ENCODE peak calls at places on chromosomes 1 and 21, in four cellular contexts. One of them, this sample, is unnamed.

GRCh38 chr1:20603473-20604464 is 14.9 kb downstream of the CDA start:
- DNase-seq in mesendoderm: no peak
- DNase-seq in IMR-90: peak
- DNase-seq in H1: no peak
- DNase-seq in this sample: no peak

GRCh38 chr1:183291802-183292515 is 105.9 kb downstream of the LAMC2 start:
- DNase-seq in H1: peak
- DNase-seq in IMR-90: peak
- DNase-seq in mesendoderm: peak
- DNase-seq in this sample: no peak

GRCh38 chr1:230566481-230566880 is 75.8 kb upstream of the COG2 start:
- DNase-seq in mesendoderm: no peak
- DNase-seq in IMR-90: no peak
- DNase-seq in H1: no peak
- DNase-seq in this sample: no peak

GRCh38 chr21:28294046-28294445 is 698.6 kb downstream of the LTN1 start:
- DNase-seq in mesendoderm: no peak
- DNase-seq in H1: no peak
- DNase-seq in IMR-90: peak
- DNase-seq in this sample: no peak

GRCh38 chr1:241622708-241623107 is 17.5 kb downstream of the CHML start:
- DNase-seq in H1: no peak
- DNase-seq in IMR-90: no peak
- DNase-seq in mesendoderm: no peak
- DNase-seq in this sample: no peak

GRCh38 chr1:99768525-99769382 is 2.3 kb upstream of the FRRS1 start:
- DNase-seq in mesendoderm: no peak
- DNase-seq in IMR-90: peak
- DNase-seq in H1: no peak
- DNase-seq in this sample: no peak

GRCh38 chr1:51372561-51372960 is 42.2 kb upstream of the TTC39A start:
- DNase-seq in IMR-90: no peak
- DNase-seq in H1: no peak
- DNase-seq in mesendoderm: peak
- DNase-seq in this sample: no peak

GRCh38 chr1:179366093-179366800 is 476 bp downstream of the AXDND1 start:
- DNase-seq in IMR-90: peak
- DNase-seq in H1: peak
- DNase-seq in mesendoderm: no peak
- DNase-seq in this sample: no peak

GRCh38 chr1:6572653-6573383 is 7.0 kb upstream of the ZBTB48 start:
- DNase-seq in mesendoderm: no peak
- DNase-seq in IMR-90: no peak
- DNase-seq in H1: no peak
- DNase-seq in this sample: no peak

GRCh38 chr21:25934771-25935224 is 200.0 kb downstream of the GABPA start:
- DNase-seq in H1: no peak
- DNase-seq in mesendoderm: peak
- DNase-seq in IMR-90: peak
- DNase-seq in this sample: no peak

GRCh38 chr1:107941123-107941522 is 23.9 kb downstream of the VAV3 start:
- DNase-seq in H1: no peak
- DNase-seq in IMR-90: no peak
- DNase-seq in mesendoderm: no peak
- DNase-seq in this sample: no peak

GRCh38 chr1:27551953-27552312 is 52.0 kb downstream of the AHDC1 start:
- DNase-seq in H1: no peak
- DNase-seq in mesendoderm: no peak
- DNase-seq in IMR-90: no peak
- DNase-seq in this sample: no peak

GRCh38 chr21:14541840-14542495 is 4.1 kb downstream of the SAMSN1 start:
- DNase-seq in IMR-90: no peak
- DNase-seq in H1: no peak
- DNase-seq in mesendoderm: no peak
- DNase-seq in this sample: no peak

GRCh38 chr1:61220531-61220930 is 138.2 kb downstream of the NFIA start:
- DNase-seq in mesendoderm: no peak
- DNase-seq in H1: no peak
- DNase-seq in IMR-90: no peak
- DNase-seq in this sample: no peak

GRCh38 chr1:39575191-39576015 is 1.2 kb downstream of the PABPC4 start:
- DNase-seq in IMR-90: peak
- DNase-seq in H1: no peak
- DNase-seq in mesendoderm: peak
- DNase-seq in this sample: peak

GRCh38 chr1:82059931-82060330 is 259.2 kb downstream of the ADGRL2 start:
- DNase-seq in IMR-90: no peak
- DNase-seq in mesendoderm: no peak
- DNase-seq in H1: no peak
- DNase-seq in this sample: no peak

GRCh38 chr1:225772323-225772768 is 5.3 kb upstream of the SRP9 start:
- DNase-seq in mesendoderm: peak
- DNase-seq in IMR-90: peak
- DNase-seq in H1: peak
- DNase-seq in this sample: peak

GRCh38 chr1:235317179-235317578 is 10.8 kb downstream of the ARID4B start:
- DNase-seq in H1: no peak
- DNase-seq in mesendoderm: no peak
- DNase-seq in IMR-90: no peak
- DNase-seq in this sample: no peak

GRCh38 chr21:31184462-31184861 is 146.2 kb upstream of the KRTAP19-8 start:
- DNase-seq in mesendoderm: peak
- DNase-seq in H1: no peak
- DNase-seq in IMR-90: no peak
- DNase-seq in this sample: no peak

GRCh38 chr1:33349081-33349759 is 28.3 kb upstream of the A3GALT2 start:
- DNase-seq in mesendoderm: no peak
- DNase-seq in H1: no peak
- DNase-seq in IMR-90: no peak
- DNase-seq in this sample: peak

GRCh38 chr1:234262754-234263105 is 110.5 kb upstream of the COA6 start:
- DNase-seq in H1: no peak
- DNase-seq in IMR-90: peak
- DNase-seq in mesendoderm: no peak
- DNase-seq in this sample: no peak

GRCh38 chr21:33899199-33899598 is 16.4 kb downstream of the ATP5PO start:
- DNase-seq in H1: no peak
- DNase-seq in mesendoderm: no peak
- DNase-seq in IMR-90: peak
- DNase-seq in this sample: no peak

GRCh38 chr1:234760303-234760723 is 150.3 kb upstream of the IRF2BP2 start:
- DNase-seq in H1: no peak
- DNase-seq in IMR-90: no peak
- DNase-seq in mesendoderm: peak
- DNase-seq in this sample: peak

DNA sequence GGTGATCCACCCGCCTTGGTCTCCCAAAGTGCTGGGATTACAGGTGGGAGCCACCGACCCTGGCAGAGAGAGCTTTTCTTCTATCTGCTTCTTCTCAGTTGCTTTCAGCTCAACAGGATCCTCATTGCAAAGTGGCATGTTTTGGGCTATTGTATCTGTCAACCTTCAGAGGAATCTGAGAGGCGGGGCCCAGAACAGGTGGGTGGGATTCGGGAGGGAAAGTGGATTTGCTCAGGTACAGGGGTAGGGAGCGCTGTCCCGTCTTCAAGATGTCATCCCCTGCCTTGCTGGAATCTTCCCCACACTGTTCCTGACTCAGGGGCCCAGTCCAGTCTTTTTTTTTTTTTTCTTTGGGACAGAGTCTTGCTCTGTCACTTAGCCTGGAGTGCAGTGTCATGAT is 26.9 kb upstream of the RCC2 start:
- DNase-seq in H1: no peak
- DNase-seq in IMR-90: no peak
- DNase-seq in mesendoderm: no peak
- DNase-seq in this sample: peak
- H3K56ac ChIP-seq in H1: no peak
- H3K56ac ChIP-seq in IMR-90: no peak
- H3K56ac ChIP-seq in mesendoderm: no peak
- H3K56ac ChIP-seq in this sample: no peak

GRCh38 chr21:20313013-20313412 is 685.2 kb upstream of the NCAM2 start:
- DNase-seq in IMR-90: no peak
- DNase-seq in H1: no peak
- DNase-seq in mesendoderm: no peak
- DNase-seq in this sample: no peak

GRCh38 chr21:20311388-20311787 is 686.8 kb upstream of the NCAM2 start:
- DNase-seq in IMR-90: no peak
- DNase-seq in mesendoderm: no peak
- DNase-seq in H1: no peak
- DNase-seq in this sample: no peak

DNA sequence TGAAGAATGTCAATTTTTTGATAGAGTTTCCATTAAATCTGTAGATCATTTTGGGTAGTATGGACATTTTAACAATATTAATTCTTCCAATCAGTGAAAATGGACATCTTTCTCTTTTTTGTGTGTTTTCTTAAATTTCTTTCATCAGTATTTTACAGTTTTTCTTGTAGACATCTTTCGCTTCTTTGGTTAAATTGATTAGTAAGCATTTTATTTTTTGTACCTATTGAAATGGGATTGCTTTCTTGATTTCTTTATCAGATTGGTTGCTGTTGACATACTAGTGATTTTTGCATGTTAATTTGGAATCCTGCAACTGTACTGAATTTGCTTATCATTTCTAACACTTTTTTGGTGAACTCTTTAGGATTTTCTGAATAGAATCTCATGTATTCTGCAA is 683.2 kb upstream of the NCAM2 start:
- DNase-seq in mesendoderm: no peak
- DNase-seq in IMR-90: no peak
- DNase-seq in H1: no peak
- DNase-seq in this sample: no peak
- H3K56ac ChIP-seq in mesendoderm: no peak
- H3K56ac ChIP-seq in IMR-90: no peak
- H3K56ac ChIP-seq in H1: no peak
- H3K56ac ChIP-seq in this sample: no peak

GRCh38 chr1:117026361-117026760 is 24.8 kb downstream of the CD101 start:
- DNase-seq in IMR-90: no peak
- DNase-seq in mesendoderm: no peak
- DNase-seq in H1: no peak
- DNase-seq in this sample: no peak

GRCh38 chr1:117033149-117033548 is 27.0 kb upstream of the TTF2 start:
- DNase-seq in mesendoderm: no peak
- DNase-seq in H1: no peak
- DNase-seq in IMR-90: no peak
- DNase-seq in this sample: no peak

GRCh38 chr1:117032661-117033060 is 27.5 kb upstream of the TTF2 start:
- DNase-seq in IMR-90: no peak
- DNase-seq in mesendoderm: no peak
- DNase-seq in H1: no peak
- DNase-seq in this sample: no peak

GRCh38 chr1:117029690-117030089 is 28.1 kb downstream of the CD101 start:
- DNase-seq in mesendoderm: no peak
- DNase-seq in H1: no peak
- DNase-seq in IMR-90: no peak
- DNase-seq in this sample: no peak

GRCh38 chr1:117030271-117030877 is 28.8 kb downstream of the CD101 start:
- DNase-seq in mesendoderm: no peak
- DNase-seq in H1: no peak
- DNase-seq in IMR-90: no peak
- DNase-seq in this sample: no peak
- H3K56ac ChIP-seq in mesendoderm: no peak
- H3K56ac ChIP-seq in H1: no peak
- H3K56ac ChIP-seq in IMR-90: no peak
- H3K56ac ChIP-seq in this sample: no peak

GRCh38 chr21:46202592-46203202 is 18.4 kb upstream of the SPATC1L start:
- DNase-seq in IMR-90: no peak
- DNase-seq in H1: no peak
- DNase-seq in mesendoderm: peak
- DNase-seq in this sample: no peak
- H3K56ac ChIP-seq in IMR-90: no peak
- H3K56ac ChIP-seq in H1: no peak
- H3K56ac ChIP-seq in mesendoderm: no peak
- H3K56ac ChIP-seq in this sample: no peak